ENCODE peak calls at places on chromosome 22, in seven cellular contexts. N, P, U, R, G, J and F are unnamed samples.

GRCh38 chr22:23677701-23677995 is 13.2 kb upstream of the RGL4 start:
- DNase-seq in P (no peak), G (no peak), J (no peak), R (no peak), U (no peak), N (peak), F (no peak)

GRCh38 chr22:50294319-50294656 is 13.2 kb downstream of the PLXNB2 start:
- DNase-seq in N (no peak), P (no peak), R (no peak), J (no peak), U (no peak), G (no peak), F (no peak)

GRCh38 chr22:19760652-19761002 is at the start of gene TBX1:
- DNase-seq in P (no peak), G (no peak), U (no peak), N (no peak), R (no peak), J (no peak), F (no peak)

GRCh38 chr22:22237521-22237920 is 7.1 kb upstream of the VPREB1 start:
- DNase-seq in R (no peak), P (no peak), G (no peak), U (no peak), J (no peak), N (no peak), F (no peak)

GRCh38 chr22:17896552-17896951 is 122.3 kb upstream of the BID start:
- DNase-seq in G (peak), R (peak), N (no peak), U (no peak), J (peak), P (no peak), F (no peak)

GRCh38 chr22:45975266-45976161 is 1.4 kb downstream of the WNT7B start:
- DNase-seq in J (no peak), N (no peak), U (no peak), P (no peak), R (no peak), G (no peak), F (no peak)

GRCh38 chr22:40176921-40177737 is 596 bp upstream of the TNRC6B start:
- DNase-seq in N (peak), U (peak), P (peak), J (peak), G (peak), R (peak), F (peak)

GRCh38 chr22:45263790-45264269 is 20.9 kb upstream of the UPK3A start:
- DNase-seq in J (peak), R (peak), U (peak), G (peak), N (peak), P (peak), F (no peak)

GRCh38 chr22:30923168-30923900 is 45.2 kb downstream of the MORC2 start:
- DNase-seq in P (no peak), R (no peak), N (no peak), G (no peak), J (no peak), U (no peak), F (no peak)

GRCh38 chr22:29765905-29766631 is 739 bp downstream of the ZMAT5 start:
- DNase-seq in J (no peak), P (no peak), N (no peak), G (no peak), R (no peak), U (peak), F (no peak)

GRCh38 chr22:39943941-39944624 is 16.1 kb upstream of the TMA7B start:
- DNase-seq in U (no peak), G (no peak), N (no peak), J (no peak), P (no peak), R (no peak), F (no peak)

GRCh38 chr22:29768052-29768680 is 997 bp downstream of the UQCR10 start:
- DNase-seq in G (no peak), N (no peak), P (no peak), U (no peak), J (no peak), R (no peak), F (no peak)

GRCh38 chr22:46057762-46058420 is 80.9 kb upstream of the WNT7B start:
- DNase-seq in J (peak), N (peak), G (no peak), R (no peak), P (peak), U (no peak), F (no peak)

GRCh38 chr22:35918466-35918865 is 110.2 kb downstream of the RBFOX2 start:
- DNase-seq in G (no peak), U (no peak), J (no peak), R (no peak), N (no peak), P (no peak), F (no peak)

GRCh38 chr22:48951836-48952235 is 875.8 kb downstream of the BRD1 start:
- DNase-seq in G (no peak), P (no peak), R (no peak), N (no peak), U (no peak), J (no peak), F (no peak)

DNA sequence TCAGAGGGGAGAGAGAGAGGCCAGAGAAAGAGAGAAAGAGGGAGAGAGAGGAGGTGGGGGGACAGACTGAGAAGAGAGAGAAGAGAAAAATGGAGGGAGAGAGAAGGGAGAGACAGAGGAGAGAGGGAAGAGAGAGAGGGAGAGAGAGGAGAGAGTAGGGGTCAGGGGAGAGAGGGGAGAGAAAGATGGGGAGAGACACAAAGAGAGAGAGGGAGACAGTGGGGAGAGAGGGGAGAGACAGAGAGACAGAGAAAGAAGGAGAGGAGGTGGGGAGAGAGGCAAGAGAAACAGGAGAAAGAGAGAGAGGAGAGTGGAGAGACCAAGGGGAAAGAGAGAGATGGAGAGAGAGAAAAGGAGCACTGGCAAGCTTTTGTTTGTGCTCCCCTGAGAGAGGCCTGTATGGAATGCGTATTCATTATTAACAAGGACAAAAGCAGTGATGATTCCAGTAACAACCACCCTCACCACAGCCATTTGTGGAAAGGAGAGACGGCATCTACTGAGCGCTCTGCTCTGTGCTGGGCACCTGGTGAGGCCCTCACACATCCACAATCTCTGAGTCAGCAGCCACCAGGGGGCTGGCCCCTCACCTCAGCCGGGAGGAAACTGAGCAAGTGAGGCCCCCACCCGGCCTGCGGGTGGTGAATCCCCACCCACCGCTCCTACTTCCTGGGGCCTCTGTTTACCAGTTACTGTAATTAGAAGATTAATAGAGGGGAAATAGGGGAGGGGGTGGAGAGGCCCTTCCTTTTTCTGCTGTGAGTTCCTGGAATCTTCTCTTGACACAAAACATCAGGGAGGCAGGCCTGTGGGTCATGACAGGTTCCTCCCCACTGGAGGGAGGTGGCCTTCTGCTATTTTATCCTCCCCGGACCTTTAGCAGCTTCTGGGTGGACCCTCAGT is 14.7 kb upstream of the MIAT start:
- DNase-seq in U (no peak), N (no peak), J (peak), P (no peak), R (no peak), G (no peak), F (no peak)
- H3K4me3 ChIP-seq in U (no peak), N (no peak), J (no peak), P (no peak), R (no peak), G (no peak), F (no peak)

GRCh38 chr22:41746563-41747400 is 47.5 kb downstream of the MEI1 start:
- DNase-seq in U (peak), N (peak), G (peak), R (peak), P (peak), J (peak), F (peak)

GRCh38 chr22:41739576-41739975 is 40.3 kb downstream of the MEI1 start:
- DNase-seq in J (no peak), U (no peak), N (no peak), R (no peak), G (no peak), P (no peak), F (no peak)

GRCh38 chr22:41745968-41746367 is 46.7 kb downstream of the MEI1 start:
- DNase-seq in P (no peak), R (no peak), U (no peak), N (no peak), J (no peak), G (no peak), F (no peak)

GRCh38 chr22:41742918-41743317 is 43.6 kb downstream of the MEI1 start:
- DNase-seq in G (no peak), P (no peak), U (no peak), R (no peak), J (no peak), N (no peak), F (no peak)
- TF ChIP-seq CTCF in G (no peak), P (no peak), U (no peak), R (no peak), J (no peak), N (no peak), F (no peak)

DNA sequence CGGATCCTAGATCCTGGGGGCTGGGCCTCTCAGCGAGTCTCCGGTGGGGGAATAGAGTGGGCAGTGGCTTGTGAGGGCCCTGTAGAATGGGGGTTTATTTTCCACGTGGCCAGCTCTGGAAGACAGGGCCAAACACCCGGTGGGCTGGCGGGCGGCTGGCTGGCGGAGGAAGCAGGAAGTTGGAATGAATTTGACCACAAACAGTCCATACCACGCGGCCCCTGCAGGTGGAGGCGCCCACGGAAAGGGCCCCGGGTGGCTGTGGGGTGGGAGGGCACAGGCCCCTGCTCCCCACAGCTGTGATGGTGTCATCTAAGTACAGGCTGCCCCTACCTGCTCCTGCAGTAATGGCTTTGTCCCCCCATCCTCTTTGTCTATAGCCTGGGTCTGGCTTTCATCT is 15.1 kb downstream of the MCAT start:
- DNase-seq in G (no peak), U (no peak), P (no peak), J (no peak), N (no peak), R (no peak), F (no peak)
- H3K4me3 ChIP-seq in G (no peak), U (no peak), P (no peak), J (no peak), N (no peak), R (no peak), F (no peak)

DNA sequence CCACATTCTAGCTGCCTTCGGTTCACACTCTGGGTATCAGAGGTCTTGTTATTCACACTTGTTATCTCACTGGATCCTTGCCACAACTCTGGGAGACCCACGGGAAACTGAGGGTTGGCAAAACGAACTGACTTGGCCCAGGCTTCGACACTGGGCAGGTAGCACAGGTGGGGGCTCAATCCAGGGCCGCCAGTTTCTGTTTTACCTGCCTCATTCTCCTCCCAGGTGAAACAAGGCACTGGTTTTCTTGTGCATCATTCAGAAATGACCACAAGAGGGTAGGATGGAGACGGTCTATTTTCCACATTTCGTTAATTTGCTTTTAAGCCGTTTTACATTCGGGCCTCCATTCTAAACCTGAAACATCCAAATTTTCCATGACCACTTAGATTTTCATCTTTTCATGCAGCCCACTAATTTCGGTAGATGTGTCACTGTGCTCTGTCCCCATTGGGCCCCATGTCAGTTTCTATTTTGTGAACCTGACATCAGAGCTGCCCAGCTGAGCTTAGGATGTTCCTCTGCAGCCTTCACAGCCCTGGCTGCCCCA is 108.1 kb downstream of the KIAA1671 start:
- DNase-seq in P (no peak), N (no peak), U (no peak), G (no peak), J (no peak), R (no peak), F (no peak)
- TF ChIP-seq CTCF in P (peak), N (no peak), U (no peak), G (peak), J (no peak), R (no peak), F (peak)